ENCODE peak calls at places on chromosomes 6 and 20, in nine cellular contexts. V is cardiac muscle cell, Y is IMR-90, E is choroid plexus epithelial cell, W is colonic mucosa, O is AG09309, F is fibroblast of mammary gland, U is spleen, L is mesendoderm. M is an unnamed sample.

GRCh38 chr6:38580030-38580429 is 59.7 kb downstream of the BTBD9 start:
- DNase-seq in U (no peak), V (no peak), W (no peak), L (no peak), Y (no peak), F (no peak), E (no peak), O (no peak), M (no peak)

GRCh38 chr6:33670971-33671370 is 40.5 kb downstream of the UQCC2 start:
- DNase-seq in L (no peak), E (no peak), U (no peak), O (no peak), F (no peak), V (no peak), Y (no peak), W (no peak), M (no peak)

GRCh38 chr20:32035398-32035852 is 16.6 kb upstream of the HCK start:
- DNase-seq in O (no peak), W (no peak), V (no peak), L (no peak), Y (no peak), U (no peak), E (no peak), F (no peak), M (no peak)

GRCh38 chr6:6942826-6943225 is 164.9 kb upstream of the RREB1 start:
- DNase-seq in F (peak), O (peak), Y (peak), U (peak), W (no peak), E (no peak), L (no peak), V (no peak), M (peak)

GRCh38 chr6:31005249-31006020 is 4.8 kb upstream of the MUC22 start:
- DNase-seq in O (no peak), Y (no peak), E (no peak), V (no peak), L (no peak), W (no peak), U (no peak), F (no peak), M (no peak)

GRCh38 chr6:116265081-116265829 is 11.4 kb upstream of the TSPYL4 start:
- DNase-seq in E (no peak), V (peak), W (peak), O (no peak), F (peak), Y (peak), L (no peak), U (peak), M (no peak)

GRCh38 chr6:43199912-43200311 is 17.9 kb downstream of the CUL9 start:
- DNase-seq in U (peak), E (no peak), W (no peak), Y (no peak), V (no peak), L (no peak), O (no peak), F (no peak), M (no peak)

GRCh38 chr20:37529214-37529967 is 1.7 kb upstream of the BLCAP start:
- DNase-seq in W (no peak), U (peak), O (no peak), E (no peak), Y (no peak), V (no peak), F (no peak), L (no peak), M (no peak)

GRCh38 chr6:40350942-40351217 is 236.3 kb downstream of the LRFN2 start:
- DNase-seq in O (no peak), L (no peak), U (no peak), Y (no peak), V (no peak), E (no peak), W (no peak), F (no peak), M (no peak)

GRCh38 chr20:54014301-54014914 is 56.0 kb downstream of the BCAS1 start:
- DNase-seq in V (no peak), O (no peak), U (no peak), F (peak), E (no peak), Y (no peak), L (no peak), W (no peak), M (no peak)

GRCh38 chr6:111080713-111081112 is 6.6 kb upstream of the SLC16A10 start:
- DNase-seq in Y (no peak), W (peak), O (no peak), L (no peak), V (no peak), U (no peak), F (no peak), E (no peak), M (peak)

GRCh38 chr20:46568570-46569129 is 18.2 kb upstream of the OCSTAMP start:
- DNase-seq in W (no peak), E (peak), O (peak), F (peak), U (peak), L (no peak), V (peak), Y (peak), M (peak)

GRCh38 chr20:33563788-33564187 is 73.9 kb downstream of the CBFA2T2 start:
- DNase-seq in V (no peak), L (no peak), U (no peak), Y (no peak), E (no peak), W (no peak), O (no peak), F (no peak), M (no peak)

GRCh38 chr6:7264041-7264440 is 49.0 kb downstream of the SSR1 start:
- DNase-seq in L (no peak), V (no peak), W (no peak), F (no peak), Y (no peak), O (no peak), E (no peak), U (peak), M (no peak)

GRCh38 chr20:25447671-25448070 is 40.2 kb downstream of the GINS1 start:
- DNase-seq in L (no peak), O (no peak), F (no peak), V (no peak), U (peak), E (no peak), W (no peak), Y (no peak), M (no peak)

GRCh38 chr6:1395941-1396908 is 6.8 kb downstream of the FOXF2 start:
- DNase-seq in O (no peak), Y (no peak), E (no peak), L (no peak), U (no peak), V (no peak), W (no peak), F (no peak), M (no peak)

GRCh38 chr20:25000268-25000801 is 7.8 kb upstream of the APMAP start:
- DNase-seq in E (peak), F (peak), V (peak), L (no peak), U (peak), O (peak), Y (peak), W (peak), M (peak)

GRCh38 chr6:165662041-165662491 is 975 bp downstream of the PDE10A start:
- DNase-seq in V (peak), E (peak), U (no peak), L (peak), Y (peak), W (no peak), O (no peak), F (no peak), M (no peak)

GRCh38 chr6:56764081-56764566 is 121.4 kb upstream of the DST start:
- DNase-seq in V (peak), W (peak), F (peak), L (peak), O (no peak), U (no peak), Y (peak), E (peak), M (no peak)

GRCh38 chr20:32057785-32058184 is 5.7 kb downstream of the HCK start:
- DNase-seq in O (no peak), L (no peak), U (no peak), Y (no peak), W (no peak), F (no peak), E (no peak), V (no peak), M (no peak)

GRCh38 chr6:82270791-82271392 is 23.3 kb upstream of the IBTK start:
- DNase-seq in O (no peak), Y (peak), E (peak), U (no peak), W (no peak), V (peak), F (peak), L (peak), M (no peak)

GRCh38 chr20:20499469-20499868 is 131.6 kb downstream of the INSM1 start:
- DNase-seq in E (no peak), Y (no peak), U (no peak), F (no peak), V (no peak), L (peak), O (no peak), W (no peak), M (no peak)

GRCh38 chr6:35419431-35419830 is 32.7 kb upstream of the FANCE start:
- DNase-seq in E (peak), Y (peak), O (no peak), W (no peak), V (peak), L (peak), F (peak), U (no peak), M (no peak)

GRCh38 chr6:147204843-147205311 is 660 bp downstream of the STXBP5 start:
- DNase-seq in F (peak), Y (peak), U (no peak), V (no peak), W (no peak), O (no peak), E (no peak), L (no peak), M (no peak)

GRCh38 chr6:147156799-147157382 is 47.3 kb upstream of the STXBP5 start:
- DNase-seq in Y (peak), W (no peak), F (peak), L (no peak), E (peak), U (no peak), O (no peak), V (no peak), M (no peak)

DNA sequence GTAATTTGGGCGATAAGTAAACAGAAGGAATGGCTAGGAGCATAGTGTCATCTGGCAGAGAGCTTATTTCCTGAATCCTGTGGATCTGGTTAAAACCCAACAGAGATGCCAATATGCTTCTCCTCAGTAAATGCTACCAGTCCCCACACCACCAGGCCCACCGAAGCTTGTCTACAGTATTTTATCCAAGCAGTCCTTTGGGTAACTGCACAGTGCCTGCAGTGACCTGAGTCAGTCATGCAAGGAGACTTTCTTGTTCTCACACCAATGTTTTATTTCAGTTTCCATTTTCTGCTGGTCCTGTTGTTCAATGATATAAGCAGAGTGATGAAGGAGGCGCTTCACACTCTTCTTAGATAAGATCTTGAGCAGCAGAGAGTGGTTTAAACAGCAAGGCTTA is 326.3 kb downstream of the RIMS1 start:
- DNase-seq in F (no peak), V (no peak), U (no peak), Y (no peak), O (no peak), E (no peak), L (no peak), W (no peak), M (no peak)
- H3K4me3 ChIP-seq in F (no peak), V (no peak), U (no peak), Y (no peak), O (no peak), E (no peak), L (no peak), W (no peak), M (no peak)

GRCh38 chr20:41002842-41003142 is 25.8 kb upstream of the TOP1 start:
- DNase-seq in F (no peak), V (no peak), O (no peak), Y (no peak), E (no peak), W (no peak), L (no peak), U (no peak), M (no peak)
- H3K4me3 ChIP-seq in F (peak), V (no peak), O (no peak), Y (no peak), E (peak), W (no peak), L (no peak), U (no peak), M (peak)

DNA sequence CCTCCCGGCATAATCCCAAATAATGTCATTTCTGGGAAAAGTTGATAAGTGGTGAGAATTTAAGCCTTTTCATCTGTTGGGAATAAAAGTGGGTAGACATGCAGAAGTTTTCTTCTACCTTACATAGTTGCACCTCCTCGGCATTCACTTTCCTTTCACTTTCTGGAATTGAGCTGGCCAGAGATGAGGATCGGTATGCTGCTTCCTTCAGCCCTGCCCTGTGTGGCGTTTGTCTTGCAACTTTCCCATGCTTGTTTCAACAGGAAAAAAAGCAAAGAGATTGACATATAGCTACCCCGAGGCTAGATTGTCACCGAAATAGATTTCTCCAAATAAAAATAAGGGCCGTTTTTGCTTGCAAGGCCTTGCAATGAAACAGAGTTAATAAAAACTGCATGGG is 65.8 kb upstream of the JAG1 start:
- DNase-seq in E (peak), O (no peak), L (no peak), F (no peak), Y (no peak), V (peak), W (peak), U (no peak), M (no peak)
- H3K4me3 ChIP-seq in E (peak), O (no peak), L (no peak), F (no peak), Y (peak), V (no peak), W (no peak), U (peak), M (no peak)

DNA sequence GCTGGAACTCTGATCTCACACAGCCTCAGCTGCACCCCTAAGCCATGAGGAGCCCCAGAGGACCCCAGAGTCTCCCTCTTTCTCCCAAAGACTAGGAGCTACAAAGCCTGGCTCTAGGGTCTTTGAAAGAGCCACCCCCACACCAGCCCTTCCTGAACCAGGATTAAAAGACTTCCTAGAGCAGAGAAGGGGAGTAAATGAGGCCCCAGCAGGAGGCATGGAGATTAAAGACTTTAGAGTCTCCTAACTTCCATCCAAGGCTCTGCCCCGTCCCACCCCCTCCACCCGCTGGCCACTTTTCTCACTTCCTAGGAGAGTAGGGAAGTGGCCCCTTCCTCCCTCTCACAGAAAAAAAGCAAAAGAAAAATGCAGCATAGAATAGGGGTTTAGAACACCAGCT is 1.7 kb downstream of the PREX1 start:
- DNase-seq in Y (no peak), F (no peak), L (peak), U (no peak), V (no peak), O (no peak), E (no peak), W (no peak), M (no peak)
- H3K4me3 ChIP-seq in Y (no peak), F (no peak), L (peak), U (peak), V (peak), O (no peak), E (peak), W (peak), M (peak)